ENCODE peak calls at places on chromosome 13, in nine cellular contexts. A, L, N, H, Y, Z, U, K and J are unnamed samples.

GRCh38 chr13:40271931-40272775 is 394.3 kb downstream of the FOXO1 start:
- DNase-seq in A (peak), L (peak), N (peak), H (peak), Y (no peak), Z (peak), U (peak), K (peak), J (no peak)

GRCh38 chr13:58598241-58598640 is 966.7 kb downstream of the PCDH17 start:
- DNase-seq in A (no peak), L (no peak), N (no peak), H (no peak), Y (no peak), Z (no peak), U (no peak), K (no peak), J (no peak)

GRCh38 chr13:110637747-110638146 is 22.4 kb downstream of the NAXD start:
- DNase-seq in A (no peak), L (no peak), N (no peak), H (no peak), Y (peak), Z (no peak), U (no peak), K (peak), J (no peak)

GRCh38 chr13:50989476-50989875 is 79.9 kb downstream of the RNASEH2B start:
- DNase-seq in A (peak), L (no peak), N (no peak), H (no peak), Y (peak), Z (no peak), U (peak), K (peak), J (peak)

GRCh38 chr13:43388282-43389034 is 365.1 kb downstream of the DNAJC15 start:
- DNase-seq in A (no peak), L (peak), N (no peak), H (no peak), Y (no peak), Z (no peak), U (no peak), K (no peak), J (no peak)

GRCh38 chr13:114018461-114019055 is 44.7 kb upstream of the C13orf46 start:
- DNase-seq in A (no peak), L (no peak), N (no peak), H (no peak), Y (no peak), Z (no peak), U (no peak), K (no peak), J (no peak)

GRCh38 chr13:113466321-113466836 is 13.1 kb upstream of the ADPRHL1 start:
- DNase-seq in A (no peak), L (no peak), N (no peak), H (no peak), Y (no peak), Z (no peak), U (no peak), K (peak), J (no peak)

GRCh38 chr13:48038763-48039162 is 1.2 kb downstream of the NUDT15 start:
- DNase-seq in A (peak), L (no peak), N (no peak), H (no peak), Y (no peak), Z (no peak), U (no peak), K (peak), J (no peak)

GRCh38 chr13:33454844-33455256 is 169.3 kb upstream of the STARD13 start:
- DNase-seq in A (no peak), L (no peak), N (peak), H (no peak), Y (no peak), Z (no peak), U (no peak), K (no peak), J (no peak)

GRCh38 chr13:97224544-97225324 is 2.6 kb downstream of the MBNL2 start:
- DNase-seq in A (peak), L (peak), N (peak), H (no peak), Y (peak), Z (no peak), U (peak), K (no peak), J (no peak)

GRCh38 chr13:81916471-81916870 is 1575.5 kb upstream of the SPRY2 start:
- DNase-seq in A (no peak), L (no peak), N (no peak), H (no peak), Y (no peak), Z (no peak), U (peak), K (no peak), J (no peak)

GRCh38 chr13:40438999-40439797 is 227.2 kb downstream of the FOXO1 start:
- DNase-seq in A (no peak), L (no peak), N (peak), H (no peak), Y (no peak), Z (no peak), U (peak), K (no peak), J (no peak)

GRCh38 chr13:84737671-84738070 is 855.4 kb upstream of the SLITRK1 start:
- DNase-seq in A (no peak), L (no peak), N (no peak), H (no peak), Y (no peak), Z (no peak), U (no peak), K (peak), J (no peak)

GRCh38 chr13:41213919-41214318 is 19.6 kb upstream of the KBTBD7 start:
- DNase-seq in A (no peak), L (no peak), N (no peak), H (no peak), Y (no peak), Z (no peak), U (no peak), K (no peak), J (no peak)

GRCh38 chr13:113915786-113916329 is 52.0 kb upstream of the GAS6 start:
- DNase-seq in A (no peak), L (no peak), N (no peak), H (no peak), Y (no peak), Z (no peak), U (no peak), K (no peak), J (peak)

GRCh38 chr13:93368296-93368695 is 141.7 kb downstream of the GPC6 start:
- DNase-seq in A (no peak), L (no peak), N (no peak), H (no peak), Y (no peak), Z (no peak), U (no peak), K (no peak), J (no peak)

GRCh38 chr13:70795484-70795883 is 687.2 kb upstream of the KLHL1 start:
- DNase-seq in A (no peak), L (no peak), N (no peak), H (no peak), Y (no peak), Z (no peak), U (peak), K (no peak), J (no peak)

GRCh38 chr13:76677047-76677446 is 209.2 kb downstream of the KCTD12 start:
- DNase-seq in A (no peak), L (no peak), N (peak), H (no peak), Y (peak), Z (no peak), U (peak), K (no peak), J (no peak)

GRCh38 chr13:90485441-90485840 is 862.0 kb upstream of the MIR17HG start:
- DNase-seq in A (no peak), L (no peak), N (peak), H (no peak), Y (no peak), Z (no peak), U (peak), K (no peak), J (no peak)

GRCh38 chr13:49976314-49977258 is 20.3 kb upstream of the TRIM13 start:
- DNase-seq in A (peak), L (peak), N (peak), H (peak), Y (peak), Z (peak), U (peak), K (peak), J (peak)